ENCODE peak calls at places on chromosome 3, in six cellular contexts. One of them, this sample, is unnamed.

GRCh38 chr3:29764603-29765254 is 483.9 kb downstream of the RBMS3 start:
- DNase-seq in Peyer's patch: no peak
- DNase-seq in H7: no peak
- DNase-seq in A549: peak
- DNase-seq in HepG2: no peak
- DNase-seq in cardiac muscle cell: no peak
- DNase-seq in this sample: peak

GRCh38 chr3:181808053-181808452 is 96.3 kb downstream of the SOX2 start:
- DNase-seq in cardiac muscle cell: no peak
- DNase-seq in Peyer's patch: no peak
- DNase-seq in HepG2: no peak
- DNase-seq in A549: no peak
- DNase-seq in H7: no peak
- DNase-seq in this sample: no peak

GRCh38 chr3:189353988-189354735 is 182.4 kb downstream of the TPRG1 start:
- DNase-seq in H7: no peak
- DNase-seq in cardiac muscle cell: no peak
- DNase-seq in A549: peak
- DNase-seq in Peyer's patch: no peak
- DNase-seq in HepG2: no peak
- DNase-seq in this sample: no peak

GRCh38 chr3:36813320-36813719 is 49.0 kb upstream of the DCLK3 start:
- DNase-seq in cardiac muscle cell: no peak
- DNase-seq in A549: no peak
- DNase-seq in HepG2: no peak
- DNase-seq in H7: no peak
- DNase-seq in Peyer's patch: no peak
- DNase-seq in this sample: no peak

GRCh38 chr3:32897981-32898623 is 53.3 kb upstream of the CCR4 start:
- DNase-seq in H7: no peak
- DNase-seq in cardiac muscle cell: no peak
- DNase-seq in HepG2: no peak
- DNase-seq in A549: no peak
- DNase-seq in Peyer's patch: no peak
- DNase-seq in this sample: no peak

GRCh38 chr3:29335438-29335837 is 54.6 kb downstream of the RBMS3 start:
- DNase-seq in cardiac muscle cell: peak
- DNase-seq in HepG2: no peak
- DNase-seq in H7: peak
- DNase-seq in Peyer's patch: peak
- DNase-seq in A549: peak
- DNase-seq in this sample: peak

GRCh38 chr3:131907809-131908208 is 127.0 kb downstream of the CPNE4 start:
- DNase-seq in cardiac muscle cell: peak
- DNase-seq in Peyer's patch: no peak
- DNase-seq in HepG2: no peak
- DNase-seq in A549: no peak
- DNase-seq in H7: no peak
- DNase-seq in this sample: peak

GRCh38 chr3:117660941-117661635 is 951.5 kb downstream of the TUSC7 start:
- DNase-seq in HepG2: no peak
- DNase-seq in Peyer's patch: no peak
- DNase-seq in H7: no peak
- DNase-seq in A549: no peak
- DNase-seq in cardiac muscle cell: no peak
- DNase-seq in this sample: peak

GRCh38 chr3:125194849-125195601 is 17.5 kb downstream of the SLC12A8 start:
- DNase-seq in Peyer's patch: no peak
- DNase-seq in cardiac muscle cell: no peak
- DNase-seq in H7: no peak
- DNase-seq in A549: no peak
- DNase-seq in HepG2: no peak
- DNase-seq in this sample: peak

GRCh38 chr3:28624079-28624478 is 275.5 kb upstream of the AZI2 start:
- DNase-seq in cardiac muscle cell: no peak
- DNase-seq in HepG2: no peak
- DNase-seq in A549: no peak
- DNase-seq in H7: no peak
- DNase-seq in Peyer's patch: no peak
- DNase-seq in this sample: no peak

GRCh38 chr3:183155499-183155898 is 7.0 kb downstream of the LAMP3 start:
- DNase-seq in Peyer's patch: no peak
- DNase-seq in H7: no peak
- DNase-seq in HepG2: no peak
- DNase-seq in A549: no peak
- DNase-seq in cardiac muscle cell: no peak
- DNase-seq in this sample: no peak

GRCh38 chr3:11513817-11514135 is 129.9 kb downstream of the VGLL4 start:
- DNase-seq in cardiac muscle cell: no peak
- DNase-seq in H7: no peak
- DNase-seq in Peyer's patch: no peak
- DNase-seq in A549: no peak
- DNase-seq in HepG2: no peak
- DNase-seq in this sample: no peak

GRCh38 chr3:11507719-11508118 is 136.0 kb downstream of the VGLL4 start:
- DNase-seq in H7: no peak
- DNase-seq in A549: peak
- DNase-seq in cardiac muscle cell: no peak
- DNase-seq in Peyer's patch: no peak
- DNase-seq in HepG2: no peak
- DNase-seq in this sample: no peak

GRCh38 chr3:11509175-11510000 is 134.3 kb downstream of the VGLL4 start:
- DNase-seq in H7: peak
- DNase-seq in Peyer's patch: peak
- DNase-seq in A549: peak
- DNase-seq in HepG2: peak
- DNase-seq in cardiac muscle cell: peak
- DNase-seq in this sample: peak

GRCh38 chr3:11510001-11510760 is 133.5 kb downstream of the VGLL4 start:
- DNase-seq in HepG2: no peak
- DNase-seq in Peyer's patch: no peak
- DNase-seq in A549: no peak
- DNase-seq in H7: peak
- DNase-seq in cardiac muscle cell: no peak
- DNase-seq in this sample: no peak

DNA sequence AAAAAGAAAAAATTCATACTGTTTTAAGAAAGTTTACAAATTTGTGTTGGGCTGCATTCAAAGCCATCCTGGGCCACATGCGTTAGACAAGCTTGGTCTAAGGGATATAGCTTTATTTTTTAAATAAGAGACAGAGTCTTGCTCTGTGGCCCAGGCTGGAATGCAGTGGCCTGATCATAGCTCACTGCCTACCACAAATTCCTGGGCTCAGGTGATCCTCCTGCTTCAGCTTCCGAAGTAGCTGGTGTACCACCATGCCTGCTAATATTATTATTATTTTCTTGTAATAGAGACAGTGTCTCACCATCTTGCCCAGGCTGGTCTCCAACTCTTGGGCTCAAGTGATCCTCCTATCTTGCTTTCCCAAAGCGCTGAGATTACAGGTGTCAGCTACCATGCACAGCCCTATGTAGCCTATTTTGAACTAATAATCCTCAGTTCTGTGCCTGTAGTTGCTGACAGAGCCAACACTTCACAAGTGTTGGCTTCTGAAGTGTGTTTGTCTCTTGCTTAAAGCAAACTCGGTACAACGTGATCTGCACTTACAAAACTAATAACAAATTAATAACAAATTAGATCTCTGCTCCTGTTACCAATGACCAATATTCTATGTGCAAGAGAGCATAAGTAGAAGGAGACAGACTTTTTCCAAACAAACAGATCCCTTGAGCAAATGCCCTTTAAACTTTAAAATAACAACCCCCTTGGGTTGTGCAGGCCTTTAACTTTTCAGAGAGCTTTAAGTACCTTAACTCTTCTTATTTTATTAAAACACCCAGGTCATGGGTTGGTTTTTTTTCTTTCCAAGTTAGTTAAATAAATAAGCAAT is 135.2 kb downstream of the VGLL4 start:
- DNase-seq in Peyer's patch: no peak
- DNase-seq in HepG2: no peak
- DNase-seq in cardiac muscle cell: no peak
- DNase-seq in A549: no peak
- DNase-seq in H7: no peak
- DNase-seq in this sample: no peak
- H3K4me3 ChIP-seq in Peyer's patch: no peak
- H3K4me3 ChIP-seq in HepG2: no peak
- H3K4me3 ChIP-seq in cardiac muscle cell: no peak
- H3K4me3 ChIP-seq in A549: no peak
- H3K4me3 ChIP-seq in H7: no peak
- H3K4me3 ChIP-seq in this sample: no peak

DNA sequence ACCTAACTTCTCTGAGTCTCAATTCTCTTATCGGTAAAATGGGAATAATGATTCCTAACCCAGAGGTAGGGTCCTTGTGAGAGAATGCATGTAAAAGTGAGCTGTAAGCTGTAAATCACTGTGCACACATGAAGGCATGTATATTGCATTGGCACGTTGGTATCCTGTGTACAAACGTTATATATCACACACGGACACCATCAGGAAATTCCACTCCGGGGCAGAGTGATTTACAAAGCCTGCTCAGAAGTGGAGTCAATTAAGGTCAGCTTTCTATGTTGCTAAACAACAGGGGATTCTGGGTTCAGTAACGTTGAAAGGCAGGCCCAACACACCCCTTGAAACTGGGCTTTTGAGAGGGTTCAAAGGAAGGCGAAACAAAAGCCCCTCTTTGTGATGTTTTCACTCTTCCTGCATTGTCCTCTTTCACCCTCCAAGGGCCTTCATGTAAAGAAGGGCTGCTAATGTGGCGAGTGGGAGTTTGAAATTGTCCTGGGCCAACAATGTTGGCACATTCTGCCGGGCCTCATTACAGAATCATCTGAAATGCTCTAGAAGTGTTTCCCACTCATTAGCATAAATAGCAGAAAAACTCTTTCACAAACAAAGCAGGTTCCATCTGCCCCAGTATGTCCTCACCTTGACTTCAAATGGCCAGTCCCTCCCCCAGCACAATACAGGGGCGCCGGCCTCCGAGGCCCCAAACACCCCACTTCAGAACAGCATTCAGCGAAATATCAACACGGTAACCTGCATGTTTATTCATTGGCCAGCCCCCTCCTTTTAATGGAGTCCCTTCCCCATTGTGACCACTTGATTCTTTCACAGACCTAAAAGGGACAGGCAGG is 76.3 kb downstream of the HES1 start:
- DNase-seq in Peyer's patch: no peak
- DNase-seq in HepG2: no peak
- DNase-seq in H7: no peak
- DNase-seq in cardiac muscle cell: peak
- DNase-seq in A549: no peak
- DNase-seq in this sample: no peak
- H3K4me3 ChIP-seq in Peyer's patch: no peak
- H3K4me3 ChIP-seq in HepG2: no peak
- H3K4me3 ChIP-seq in H7: no peak
- H3K4me3 ChIP-seq in cardiac muscle cell: no peak
- H3K4me3 ChIP-seq in A549: no peak
- H3K4me3 ChIP-seq in this sample: no peak

GRCh38 chr3:14525685-14526631 is 14.2 kb downstream of the GRIP2 start:
- DNase-seq in H7: no peak
- DNase-seq in A549: no peak
- DNase-seq in Peyer's patch: no peak
- DNase-seq in cardiac muscle cell: no peak
- DNase-seq in HepG2: no peak
- DNase-seq in this sample: peak
- H3K4me3 ChIP-seq in H7: no peak
- H3K4me3 ChIP-seq in A549: no peak
- H3K4me3 ChIP-seq in Peyer's patch: peak
- H3K4me3 ChIP-seq in cardiac muscle cell: no peak
- H3K4me3 ChIP-seq in HepG2: no peak
- H3K4me3 ChIP-seq in this sample: no peak

GRCh38 chr3:105368575-105369500 is 2.1 kb downstream of the ALCAM start:
- DNase-seq in HepG2: peak
- DNase-seq in H7: peak
- DNase-seq in Peyer's patch: peak
- DNase-seq in cardiac muscle cell: peak
- DNase-seq in A549: peak
- DNase-seq in this sample: peak
- H3K4me3 ChIP-seq in HepG2: peak
- H3K4me3 ChIP-seq in H7: peak
- H3K4me3 ChIP-seq in Peyer's patch: peak
- H3K4me3 ChIP-seq in cardiac muscle cell: peak
- H3K4me3 ChIP-seq in A549: peak
- H3K4me3 ChIP-seq in this sample: peak

GRCh38 chr3:149333518-149333859 is at the start of gene TM4SF18:
- DNase-seq in A549: peak
- DNase-seq in H7: no peak
- DNase-seq in HepG2: no peak
- DNase-seq in Peyer's patch: no peak
- DNase-seq in cardiac muscle cell: no peak
- DNase-seq in this sample: peak
- H3K4me3 ChIP-seq in A549: peak
- H3K4me3 ChIP-seq in H7: no peak
- H3K4me3 ChIP-seq in HepG2: no peak
- H3K4me3 ChIP-seq in Peyer's patch: no peak
- H3K4me3 ChIP-seq in cardiac muscle cell: no peak
- H3K4me3 ChIP-seq in this sample: no peak

GRCh38 chr3:41164776-41165175 is 34.5 kb upstream of the CTNNB1 start:
- DNase-seq in HepG2: no peak
- DNase-seq in Peyer's patch: no peak
- DNase-seq in A549: no peak
- DNase-seq in cardiac muscle cell: no peak
- DNase-seq in H7: no peak
- DNase-seq in this sample: peak

GRCh38 chr3:41162541-41162940 is 36.8 kb upstream of the CTNNB1 start:
- DNase-seq in HepG2: no peak
- DNase-seq in H7: no peak
- DNase-seq in cardiac muscle cell: no peak
- DNase-seq in Peyer's patch: no peak
- DNase-seq in A549: no peak
- DNase-seq in this sample: no peak

GRCh38 chr3:41162981-41163380 is 36.3 kb upstream of the CTNNB1 start:
- DNase-seq in H7: no peak
- DNase-seq in A549: no peak
- DNase-seq in Peyer's patch: no peak
- DNase-seq in cardiac muscle cell: no peak
- DNase-seq in HepG2: no peak
- DNase-seq in this sample: no peak

GRCh38 chr3:41159581-41160189 is 39.6 kb upstream of the CTNNB1 start:
- DNase-seq in HepG2: no peak
- DNase-seq in H7: no peak
- DNase-seq in A549: peak
- DNase-seq in Peyer's patch: no peak
- DNase-seq in cardiac muscle cell: no peak
- DNase-seq in this sample: no peak

GRCh38 chr3:41163399-41163798 is 35.9 kb upstream of the CTNNB1 start:
- DNase-seq in H7: no peak
- DNase-seq in HepG2: no peak
- DNase-seq in Peyer's patch: no peak
- DNase-seq in cardiac muscle cell: no peak
- DNase-seq in A549: no peak
- DNase-seq in this sample: peak
- H3K4me3 ChIP-seq in H7: no peak
- H3K4me3 ChIP-seq in HepG2: no peak
- H3K4me3 ChIP-seq in Peyer's patch: no peak
- H3K4me3 ChIP-seq in cardiac muscle cell: no peak
- H3K4me3 ChIP-seq in A549: no peak
- H3K4me3 ChIP-seq in this sample: no peak

DNA sequence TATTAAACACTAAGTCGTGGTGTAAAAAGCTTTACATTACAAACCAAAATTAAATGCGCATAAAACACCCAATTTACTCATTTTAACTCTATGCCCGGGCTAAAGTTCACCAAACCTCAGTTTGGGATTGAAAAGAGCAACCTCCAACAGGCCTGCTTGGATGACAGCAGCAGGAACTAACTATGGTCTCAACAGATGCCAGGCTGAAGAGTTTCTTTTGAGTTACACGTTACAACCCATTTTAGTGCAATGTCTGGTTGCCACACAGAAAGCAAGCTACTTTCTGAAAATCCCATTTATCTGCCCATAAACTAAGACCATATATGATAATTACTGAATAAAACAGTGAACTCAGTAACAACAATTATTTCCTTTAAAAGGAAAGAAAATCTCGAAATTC is 2.2 kb downstream of the SATB1 start:
- DNase-seq in cardiac muscle cell: no peak
- DNase-seq in HepG2: no peak
- DNase-seq in A549: no peak
- DNase-seq in Peyer's patch: no peak
- DNase-seq in H7: no peak
- DNase-seq in this sample: no peak
- H3K4me3 ChIP-seq in cardiac muscle cell: peak
- H3K4me3 ChIP-seq in HepG2: no peak
- H3K4me3 ChIP-seq in A549: no peak
- H3K4me3 ChIP-seq in Peyer's patch: peak
- H3K4me3 ChIP-seq in H7: peak
- H3K4me3 ChIP-seq in this sample: no peak